ENCODE peak calls at places on chromosome 13, in seven cellular contexts. V, O, H, G, I, F and B are unnamed samples.

GRCh38 chr13:47337781-47338507 is 441.1 kb upstream of the HTR2A start:
- DNase-seq in H (no peak), V (peak; percentile 80), F (peak; percentile 21), G (no peak), I (no peak), O (no peak), B (peak; percentile 96)

GRCh38 chr13:105202384-105202783 is 1333.1 kb downstream of the EFNB2 start:
- DNase-seq in I (no peak), G (no peak), V (peak; percentile 60), O (no peak), H (no peak), F (peak; percentile 54), B (peak; percentile 60)

GRCh38 chr13:47215741-47216140 is 318.9 kb upstream of the HTR2A start:
- DNase-seq in G (no peak), H (no peak), O (no peak), V (peak; percentile 81), I (no peak), F (no peak), B (peak; percentile 88)

GRCh38 chr13:112898786-112899617 is 70.0 kb upstream of the MCF2L start:
- DNase-seq in H (no peak), I (no peak), G (no peak), F (no peak), V (no peak), O (no peak), B (no peak)

GRCh38 chr13:48661112-48661511 is 7.4 kb downstream of the CYSLTR2 start:
- DNase-seq in H (no peak), F (no peak), I (no peak), G (no peak), V (no peak), O (no peak), B (no peak)

GRCh38 chr13:112451512-112452379 is 75.6 kb downstream of the SPACA7 start:
- DNase-seq in O (no peak), H (no peak), G (no peak), V (no peak), F (no peak), I (no peak), B (no peak)

GRCh38 chr13:106440846-106441245 is 94.6 kb downstream of the EFNB2 start:
- DNase-seq in G (no peak), H (no peak), O (no peak), V (no peak), I (no peak), F (no peak), B (peak; percentile 2)

GRCh38 chr13:95552539-95553270 is at the start of gene CLDN10:
- DNase-seq in H (no peak), O (no peak), F (no peak), V (no peak), I (peak; percentile 71), G (peak; percentile 85), B (no peak)

GRCh38 chr13:32047088-32047487 is 15.5 kb downstream of the FRY start:
- DNase-seq in I (no peak), F (no peak), H (no peak), O (no peak), G (no peak), V (no peak), B (no peak)

GRCh38 chr13:38648912-38649311 is 38.0 kb upstream of the FREM2 start:
- DNase-seq in G (no peak), H (no peak), F (no peak), V (no peak), I (no peak), O (no peak), B (no peak)

GRCh38 chr13:32316030-32316344 is 679 bp downstream of the BRCA2 start:
- DNase-seq in V (no peak), F (no peak), I (no peak), H (no peak), O (no peak), G (no peak), B (no peak)

GRCh38 chr13:42553098-42554046 is 20.6 kb upstream of the TNFSF11 start:
- DNase-seq in F (peak; percentile 56), O (no peak), G (peak; percentile 60), I (no peak), H (no peak), V (peak; percentile 94), B (peak; percentile 87)

GRCh38 chr13:99702687-99703319 is 201.5 kb downstream of the TM9SF2 start:
- DNase-seq in H (no peak), O (no peak), G (no peak), V (no peak), I (no peak), F (no peak), B (no peak)

GRCh38 chr13:92175330-92175729 is 776.9 kb downstream of the GPC5 start:
- DNase-seq in V (peak; percentile 88), G (peak; percentile 22), I (peak; percentile 6), O (no peak), H (no peak), F (peak; percentile 81), B (peak; percentile 78)

GRCh38 chr13:74306496-74306895 is 172.3 kb upstream of the KLF12 start:
- DNase-seq in H (no peak), I (no peak), F (no peak), G (no peak), V (peak; percentile 66), O (no peak), B (peak; percentile 23)

GRCh38 chr13:47111499-47111898 is 214.6 kb upstream of the HTR2A start:
- DNase-seq in O (no peak), F (no peak), G (no peak), I (no peak), V (no peak), H (no peak), B (peak; percentile 20)

GRCh38 chr13:28093871-28094270 is 6.5 kb downstream of the FLT3 start:
- DNase-seq in G (no peak), F (no peak), I (no peak), V (no peak), O (no peak), H (no peak), B (no peak)

GRCh38 chr13:38662362-38662761 is 24.5 kb upstream of the FREM2 start:
- DNase-seq in G (no peak), I (no peak), V (peak; percentile 84), F (peak; percentile 34), H (no peak), O (no peak), B (peak; percentile 66)

GRCh38 chr13:20106751-20107150 is 54.1 kb downstream of the GJA3 start:
- DNase-seq in F (no peak), I (no peak), H (no peak), G (no peak), V (no peak), O (no peak), B (no peak)

GRCh38 chr13:111944171-111944583 is 122.8 kb upstream of the SOX1 start:
- DNase-seq in G (no peak), H (no peak), O (no peak), F (no peak), I (no peak), V (no peak), B (no peak)

GRCh38 chr13:30026093-30026492 is 175.7 kb upstream of the UBL3 start:
- DNase-seq in H (no peak), I (no peak), V (peak; percentile 68), F (no peak), O (no peak), G (no peak), B (peak; percentile 66)

GRCh38 chr13:71624641-71625040 is 242.4 kb downstream of the DACH1 start:
- DNase-seq in F (no peak), I (no peak), O (no peak), H (no peak), G (no peak), V (no peak), B (no peak)

GRCh38 chr13:112894673-112895481 is 74.1 kb upstream of the MCF2L start:
- DNase-seq in F (peak; percentile 41), I (no peak), G (peak; percentile 38), H (no peak), V (no peak), O (no peak), B (no peak)

GRCh38 chr13:40599146-40599545 is 67.3 kb downstream of the FOXO1 start:
- DNase-seq in F (no peak), V (no peak), H (no peak), I (no peak), O (no peak), G (no peak), B (no peak)

GRCh38 chr13:74136089-74136658 is 2.0 kb upstream of the KLF12 start:
- DNase-seq in G (peak; percentile 16), H (no peak), V (peak; percentile 67), O (no peak), I (peak; percentile 9), F (peak; percentile 58), B (peak; percentile 53)

GRCh38 chr13:107434347-107434746 is 781.0 kb downstream of the LIG4 start:
- DNase-seq in I (no peak), G (no peak), O (no peak), V (no peak), H (no peak), F (no peak), B (no peak)

GRCh38 chr13:113941571-113942191 is 32.2 kb downstream of the C13orf46 start:
- DNase-seq in H (no peak), I (no peak), O (no peak), G (no peak), V (peak; percentile 44), F (no peak), B (peak; percentile 14)

GRCh38 chr13:70173236-70173959 is 65.1 kb upstream of the KLHL1 start:
- DNase-seq in V (no peak), O (no peak), I (no peak), G (no peak), H (no peak), F (no peak), B (no peak)

GRCh38 chr13:28819046-28819747 is 942 bp upstream of the MTUS2 start:
- DNase-seq in O (no peak), G (peak; percentile 16), I (peak; percentile 4), F (peak; percentile 26), H (no peak), V (peak; percentile 17), B (no peak)

GRCh38 chr13:80069374-80069773 is 271.6 kb downstream of the SPRY2 start:
- DNase-seq in O (no peak), I (no peak), H (no peak), V (no peak), F (no peak), G (no peak), B (no peak)

GRCh38 chr13:29713841-29714240 is 118.4 kb upstream of the SLC7A1 start:
- DNase-seq in F (no peak), I (no peak), G (no peak), V (peak; percentile 42), O (no peak), H (no peak), B (peak; percentile 14)

GRCh38 chr13:101915755-101916107 is 463.3 kb downstream of the ITGBL1 start:
- DNase-seq in I (no peak), G (no peak), H (no peak), F (no peak), V (no peak), O (no peak), B (no peak)

GRCh38 chr13:60617863-60618733 is 221.1 kb downstream of the TDRD3 start:
- DNase-seq in O (no peak), G (no peak), F (peak; percentile 19), H (no peak), I (no peak), V (peak; percentile 13), B (peak; percentile 44)

GRCh38 chr13:75788494-75788991 is 152.4 kb downstream of the LMO7 start:
- DNase-seq in V (peak; percentile 90), H (no peak), G (no peak), F (no peak), I (no peak), O (no peak), B (peak; percentile 55)